ENCODE peak calls at places on chromosomes 2 and 18, in ten cellular contexts. W, I, V, B, Q, C, N, T, Z and H are unnamed samples.

GRCh38 chr18:77737412-77737811 is 487.8 kb downstream of the GALR1 start:
- DNase-seq in W (no peak), I (no peak), V (peak), B (no peak), Q (no peak), C (no peak), N (no peak), T (no peak), Z (no peak), H (no peak)

GRCh38 chr2:100004959-100005387 is 137.4 kb downstream of the AFF3 start:
- DNase-seq in W (no peak), I (no peak), V (no peak), B (no peak), Q (no peak), C (no peak), N (no peak), T (no peak), Z (no peak), H (no peak)

GRCh38 chr2:44118257-44118656 is 50.4 kb upstream of the PPM1B start:
- DNase-seq in W (no peak), I (no peak), V (no peak), B (no peak), Q (no peak), C (no peak), N (no peak), T (no peak), Z (peak), H (no peak)

GRCh38 chr2:39107724-39108273 is 13.1 kb downstream of the SOS1 start:
- DNase-seq in W (no peak), I (no peak), V (no peak), B (no peak), Q (no peak), C (no peak), N (no peak), T (no peak), Z (no peak), H (no peak)

GRCh38 chr2:26605969-26606846 is 35.0 kb downstream of the CIB4 start:
- DNase-seq in W (no peak), I (no peak), V (no peak), B (no peak), Q (no peak), C (no peak), N (no peak), T (no peak), Z (no peak), H (no peak)

GRCh38 chr2:98607741-98608117 is 583 bp downstream of the COA5 start:
- DNase-seq in W (no peak), I (no peak), V (peak), B (peak), Q (no peak), C (no peak), N (peak), T (peak), Z (peak), H (no peak)

GRCh38 chr2:160397530-160397865 is 96.1 kb downstream of the RBMS1 start:
- DNase-seq in W (no peak), I (peak), V (no peak), B (no peak), Q (no peak), C (no peak), N (no peak), T (no peak), Z (peak), H (no peak)

GRCh38 chr2:196538646-196539045 is 100.9 kb upstream of the CCDC150 start:
- DNase-seq in W (no peak), I (no peak), V (no peak), B (no peak), Q (no peak), C (no peak), N (no peak), T (no peak), Z (no peak), H (no peak)